ENCODE peak calls at places on chromosomes 16 and 17, in five cellular contexts. G is CD8-positive, alpha-beta memory T cell; M is hepatocyte; V is thoracic aorta; A is mammary epithelial cell. D is an unnamed sample. For H3K4me1, the result is how much of the 10 kb centered on the place peaks cover.

GRCh38 chr17:76273435-76273921 is 8.3 kb downstream of the UBALD2 start:
- DNase-seq in G (no peak), M (no peak), V (no peak), A (no peak), D (no peak)

GRCh38 chr16:586645-587590 is 2.9 kb upstream of the RAB40C start:
- DNase-seq in G (no peak), M (no peak), V (no peak), A (no peak), D (no peak)

GRCh38 chr17:35709874-35710273 is 21.6 kb upstream of the RASL10B start:
- DNase-seq in G (no peak), M (no peak), V (no peak), A (no peak), D (no peak)

GRCh38 chr17:60284709-60285108 is 107.2 kb downstream of the USP32 start:
- DNase-seq in G (no peak), M (no peak), V (no peak), A (no peak), D (no peak)

GRCh38 chr17:13084420-13084819 is 66.6 kb upstream of the ELAC2 start:
- DNase-seq in G (no peak), M (no peak), V (no peak), A (no peak), D (no peak)

GRCh38 chr17:11081342-11081741 is 159.7 kb upstream of the SHISA6 start:
- DNase-seq in G (no peak), M (peak), V (no peak), A (no peak), D (no peak)

GRCh38 chr17:82108038-82108998 is 10.3 kb upstream of the FASN start:
- DNase-seq in G (no peak), M (peak), V (no peak), A (no peak), D (no peak)

GRCh38 chr17:79039171-79039570 is 15.2 kb downstream of the C1QTNF1 start:
- DNase-seq in G (no peak), M (no peak), V (no peak), A (no peak), D (peak)

GRCh38 chr17:43791589-43791988 is 11.4 kb downstream of the CFAP97D1 start:
- DNase-seq in G (no peak), M (no peak), V (no peak), A (peak), D (no peak)

GRCh38 chr17:6496116-6496481 is 51.8 kb downstream of the PIMREG start:
- DNase-seq in G (no peak), M (no peak), V (no peak), A (no peak), D (no peak)

GRCh38 chr17:51819341-51819740 is 339.2 kb downstream of the CA10 start:
- DNase-seq in G (no peak), M (no peak), V (no peak), A (no peak), D (no peak)

GRCh38 chr17:6506679-6507231 is 49.6 kb downstream of the PITPNM3 start:
- DNase-seq in G (no peak), M (no peak), V (no peak), A (peak), D (no peak)

GRCh38 chr16:76913046-76913445 is 277.9 kb upstream of the MON1B start:
- DNase-seq in G (no peak), M (no peak), V (no peak), A (peak), D (no peak)

GRCh38 chr17:3965123-3965800 is 1.0 kb upstream of the ATP2A3 start:
- DNase-seq in G (peak), M (peak), V (no peak), A (peak), D (peak)

GRCh38 chr17:4542726-4543191 is 12.4 kb downstream of the MYBBP1A start:
- DNase-seq in G (no peak), M (no peak), V (no peak), A (no peak), D (no peak)

GRCh38 chr17:62732125-62732524 is 76.0 kb downstream of the MARCHF10 start:
- DNase-seq in G (no peak), M (no peak), V (no peak), A (peak), D (no peak)

GRCh38 chr16:89924298-89924924 is 1.3 kb downstream of the TUBB3 start:
- DNase-seq in G (peak), M (peak), V (no peak), A (peak), D (no peak)

GRCh38 chr16:28491080-28491969 is 549 bp downstream of the CLN3 start:
- DNase-seq in G (no peak), M (peak), V (no peak), A (peak), D (peak)

GRCh38 chr17:46009681-46010596 is 10.9 kb downstream of the STH start:
- DNase-seq in G (no peak), M (no peak), V (no peak), A (no peak), D (no peak)

GRCh38 chr17:48055531-48056245 is 7.5 kb downstream of the NFE2L1 start:
- DNase-seq in G (no peak), M (peak), V (no peak), A (peak), D (no peak)

GRCh38 chr17:22305356-22306071 is 613.2 kb downstream of the KCNJ18 start:
- DNase-seq in G (no peak), M (no peak), V (no peak), A (no peak), D (no peak)

GRCh38 chr16:72162105-72162680 is 9.8 kb downstream of the PMFBP1 start:
- DNase-seq in G (no peak), M (no peak), V (no peak), A (no peak), D (no peak)

GRCh38 chr17:22267019-22267418 is 574.7 kb downstream of the KCNJ18 start:
- DNase-seq in G (no peak), M (no peak), V (no peak), A (no peak), D (no peak)

GRCh38 chr17:50626037-50626574 is 8.6 kb upstream of the ABCC3 start:
- DNase-seq in G (peak), M (peak), V (no peak), A (peak), D (no peak)

GRCh38 chr17:1126327-1126726 is 53.5 kb downstream of the ABR start:
- DNase-seq in G (no peak), M (no peak), V (no peak), A (no peak), D (no peak)

DNA sequence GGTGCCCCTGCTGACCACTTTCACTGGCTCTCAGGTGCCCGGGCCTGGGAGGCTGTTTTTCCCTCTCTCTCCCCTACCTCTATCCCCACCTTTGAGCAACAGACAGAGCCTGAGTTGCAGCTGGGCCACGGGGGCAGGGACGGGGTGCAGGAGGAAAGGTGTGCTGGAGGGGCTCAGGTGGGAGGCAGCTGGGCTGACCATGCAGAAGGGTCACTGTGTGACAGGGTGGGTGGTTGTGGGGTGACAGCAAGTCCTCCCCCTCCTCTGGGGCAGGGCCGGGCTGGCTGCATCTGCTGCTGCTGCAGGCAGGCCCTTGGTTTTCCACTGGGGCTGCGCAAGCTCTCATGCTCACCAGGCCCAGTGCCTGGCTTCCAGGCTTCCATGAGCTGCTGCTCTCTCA is 6.6 kb downstream of the ZNF319 start:
- DNase-seq in G (no peak), M (no peak), V (no peak), A (no peak), D (no peak)
- H3K4me1 ChIP-seq in G (half or more), M (under half), V (under half), A (under half), D (under half)

GRCh38 chr16:56933266-56933619 is 1.3 kb downstream of the HERPUD1 start:
- DNase-seq in G (no peak), M (no peak), V (no peak), A (no peak), D (no peak)
- H3K4me1 ChIP-seq in G (half or more), M (under half), V (under half), A (under half), D (under half)

GRCh38 chr16:81478294-81478693 is 33.7 kb downstream of the CMIP start:
- DNase-seq in G (no peak), M (no peak), V (no peak), A (no peak), D (no peak)

GRCh38 chr16:81478876-81479496 is 34.4 kb downstream of the CMIP start:
- DNase-seq in G (no peak), M (no peak), V (no peak), A (no peak), D (no peak)

GRCh38 chr16:81473561-81473960 is 29.0 kb downstream of the CMIP start:
- DNase-seq in G (no peak), M (no peak), V (no peak), A (no peak), D (no peak)

GRCh38 chr16:81473969-81474959 is 29.7 kb downstream of the CMIP start:
- DNase-seq in G (no peak), M (no peak), V (no peak), A (no peak), D (no peak)

GRCh38 chr16:81476732-81477131 is 32.1 kb downstream of the CMIP start:
- DNase-seq in G (no peak), M (no peak), V (no peak), A (no peak), D (no peak)
- H3K4me1 ChIP-seq in G (half or more), M (under half), V (under half), A (under half), D (under half)

GRCh38 chr17:74466785-74467158 is 338 bp downstream of the CD300A start:
- DNase-seq in G (no peak), M (no peak), V (no peak), A (no peak), D (no peak)

GRCh38 chr17:74466111-74466784 is at the start of gene CD300A:
- DNase-seq in G (no peak), M (no peak), V (no peak), A (no peak), D (no peak)

GRCh38 chr17:74467221-74467951 is 952 bp downstream of the CD300A start:
- DNase-seq in G (no peak), M (no peak), V (no peak), A (no peak), D (no peak)

GRCh38 chr17:74465378-74466110 is 890 bp upstream of the CD300A start:
- DNase-seq in G (no peak), M (no peak), V (no peak), A (no peak), D (no peak)

GRCh38 chr17:74464730-74465377 is 1.6 kb upstream of the CD300A start:
- DNase-seq in G (no peak), M (no peak), V (no peak), A (peak), D (no peak)
- H3K4me1 ChIP-seq in G (half or more), M (under half), V (under half), A (under half), D (under half)

GRCh38 chr17:57862990-57863667 is 13.3 kb upstream of the MRPS23 start:
- DNase-seq in G (no peak), M (no peak), V (no peak), A (no peak), D (no peak)
- H3K4me1 ChIP-seq in G (under half), M (under half), V (under half), A (under half), D (under half)

DNA sequence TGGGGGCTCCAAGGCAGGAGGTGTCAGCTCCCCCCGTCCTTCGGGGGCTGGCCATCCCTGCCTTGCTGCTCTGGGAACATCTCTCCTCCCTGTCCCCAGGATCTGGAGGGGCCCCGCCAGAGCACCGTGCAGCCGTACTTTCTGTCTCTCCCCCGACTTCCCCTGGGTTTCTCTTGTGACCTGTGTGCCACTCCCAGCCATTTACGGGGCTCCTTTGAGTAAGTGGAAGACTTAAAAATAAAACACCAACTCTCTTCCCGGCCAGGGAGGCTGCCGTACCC is 60.6 kb downstream of the BAIAP2 start:
- DNase-seq in G (no peak), M (no peak), V (no peak), A (no peak), D (no peak)
- H3K4me1 ChIP-seq in G (half or more), M (half or more), V (under half), A (half or more), D (under half)

DNA sequence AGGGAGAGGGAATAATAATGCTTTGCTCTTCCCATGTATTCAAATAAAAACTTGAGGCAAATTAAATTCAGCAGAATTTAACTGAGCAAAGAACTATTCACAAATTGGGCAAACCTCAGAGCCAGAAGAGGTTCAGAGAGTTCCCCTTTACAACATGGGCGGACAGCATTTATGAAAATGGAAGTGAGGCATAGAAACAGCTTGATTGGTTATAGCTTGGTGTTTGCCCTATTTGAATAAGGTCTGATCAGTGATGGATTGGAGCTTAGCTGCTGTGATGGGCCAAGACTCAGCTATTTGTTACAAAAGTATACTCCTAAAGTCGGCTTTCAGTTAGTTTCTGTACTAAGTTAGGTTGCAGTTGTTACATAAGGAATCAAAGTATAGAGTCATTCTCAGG is 63.0 kb downstream of the TMEM100 start:
- DNase-seq in G (no peak), M (no peak), V (no peak), A (no peak), D (no peak)
- H3K4me1 ChIP-seq in G (under half), M (under half), V (under half), A (under half), D (under half)

DNA sequence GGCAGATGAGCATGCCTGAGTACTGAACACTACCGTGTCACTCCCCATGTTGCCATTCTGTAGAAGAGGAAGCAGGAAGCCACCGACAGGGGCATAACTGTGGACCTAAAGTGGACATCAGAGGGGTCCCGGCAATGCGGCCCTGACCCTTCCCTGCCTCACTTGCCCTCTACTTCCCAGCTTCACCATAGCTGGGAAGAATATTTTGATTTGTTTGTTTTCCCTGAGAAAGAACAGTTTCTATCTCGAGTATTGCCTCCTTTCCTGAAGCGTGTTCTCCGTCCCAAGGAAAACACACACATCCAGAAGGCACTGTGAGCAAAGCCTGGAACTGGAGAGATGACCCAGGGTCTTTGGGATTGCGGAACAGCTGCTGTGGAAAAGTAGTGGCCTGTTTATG is 90.3 kb upstream of the TBX2 start:
- DNase-seq in G (no peak), M (no peak), V (no peak), A (no peak), D (no peak)
- H3K4me1 ChIP-seq in G (under half), M (under half), V (under half), A (under half), D (under half)

DNA sequence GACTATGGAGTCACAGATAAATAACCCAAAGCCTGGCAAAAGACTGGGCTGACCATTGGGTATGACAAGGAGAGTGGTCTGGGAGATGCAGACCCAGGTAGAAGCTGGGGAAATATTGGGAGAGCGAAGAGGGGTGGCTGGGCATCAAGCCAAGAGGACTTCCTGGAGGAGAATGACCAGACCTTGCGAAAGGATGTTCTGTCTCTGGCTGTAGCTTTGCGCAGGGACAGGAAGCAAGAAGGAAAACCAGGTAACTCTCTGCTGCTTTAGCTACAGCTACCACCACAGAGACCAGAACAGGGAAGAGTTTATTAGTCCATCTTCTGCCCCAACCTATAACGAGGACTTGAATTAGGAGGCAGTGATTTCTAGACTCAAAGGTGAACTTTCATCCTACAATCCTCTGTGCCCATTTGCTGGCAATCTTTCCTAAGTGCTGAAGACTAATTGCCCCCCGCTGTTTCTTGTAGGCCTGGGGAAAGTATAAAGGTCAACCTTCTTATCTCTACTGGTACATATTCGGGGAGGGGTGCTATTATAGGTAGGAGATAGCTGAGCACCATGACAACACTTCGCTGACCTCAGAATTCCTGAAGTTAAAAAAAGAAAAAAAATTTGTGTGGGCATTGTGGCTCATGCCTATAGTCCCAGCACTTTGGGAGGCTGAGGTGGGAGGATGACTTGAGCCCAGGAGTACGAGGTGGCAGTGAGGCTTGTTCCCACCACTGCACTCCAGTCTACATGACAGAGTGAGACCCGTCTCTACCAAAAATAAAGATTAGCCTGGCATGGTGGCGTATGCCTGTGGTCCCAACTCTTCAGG is 19.1 kb upstream of the KIFC3 start:
- DNase-seq in G (no peak), M (peak), V (no peak), A (no peak), D (no peak)
- H3K4me1 ChIP-seq in G (under half), M (under half), V (under half), A (under half), D (under half)

GRCh38 chr17:65015855-65016254 is 40.7 kb downstream of the GNA13 start:
- DNase-seq in G (no peak), M (no peak), V (no peak), A (no peak), D (no peak)

GRCh38 chr17:65020284-65020683 is 36.3 kb downstream of the GNA13 start:
- DNase-seq in G (no peak), M (peak), V (no peak), A (peak), D (no peak)

GRCh38 chr17:65022137-65022536 is 34.4 kb downstream of the GNA13 start:
- DNase-seq in G (no peak), M (no peak), V (no peak), A (no peak), D (no peak)

GRCh38 chr17:65017375-65017774 is 39.2 kb downstream of the GNA13 start:
- DNase-seq in G (no peak), M (peak), V (no peak), A (no peak), D (no peak)

GRCh38 chr17:65018612-65019290 is 37.8 kb downstream of the GNA13 start:
- DNase-seq in G (no peak), M (no peak), V (no peak), A (peak), D (no peak)
- H3K4me1 ChIP-seq in G (under half), M (under half), V (under half), A (under half), D (under half)

D was measured in ascending aorta.